ENCODE peak calls at places on chromosomes 16 and 17, in ten cellular contexts. U is left lung; V is right cardiac atrium; G is heart right ventricle; P is A549; W is heart left ventricle; S is thoracic aorta; D is Caco-2; I is CD8-positive, alpha-beta memory T cell; C is cardiac muscle cell. L is an unnamed sample.

GRCh38 chr17:45406107-45406506 is 26.6 kb downstream of the ARHGAP27 start:
- DNase-seq in U (no peak), V (no peak), G (no peak), P (no peak), W (no peak), S (no peak), D (no peak), I (no peak), C (no peak), L (no peak)

GRCh38 chr17:66564992-66565465 is 262.6 kb downstream of the PRKCA start:
- DNase-seq in U (no peak), V (no peak), G (no peak), P (no peak), W (no peak), S (no peak), D (no peak), I (no peak), C (peak; percentile 85), L (no peak)

GRCh38 chr17:6085812-6086211 is 15.6 kb downstream of the WSCD1 start:
- DNase-seq in U (no peak), V (no peak), G (no peak), P (no peak), W (no peak), S (no peak), D (no peak), I (no peak), C (no peak), L (no peak)

GRCh38 chr16:52404546-52404945 is 142.4 kb downstream of the TOX3 start:
- DNase-seq in U (no peak), V (no peak), G (no peak), P (no peak), W (no peak), S (no peak), D (no peak), I (no peak), C (peak; percentile 42), L (no peak)

GRCh38 chr17:2947996-2948550 is 115.3 kb downstream of the OR1D5 start:
- DNase-seq in U (no peak), V (no peak), G (no peak), P (no peak), W (no peak), S (no peak), D (no peak), I (no peak), C (no peak), L (peak; percentile 32)

GRCh38 chr16:70758786-70759185 is 42.2 kb downstream of the VAC14 start:
- DNase-seq in U (no peak), V (peak; percentile 17), G (no peak), P (no peak), W (no peak), S (no peak), D (no peak), I (no peak), C (no peak), L (peak; percentile 25)

GRCh38 chr17:55219939-55220338 is 44.8 kb upstream of the HLF start:
- DNase-seq in U (no peak), V (no peak), G (no peak), P (no peak), W (no peak), S (no peak), D (no peak), I (no peak), C (peak; percentile 53), L (no peak)

GRCh38 chr16:84868328-84868727 is 48.5 kb downstream of the CRISPLD2 start:
- DNase-seq in U (no peak), V (no peak), G (no peak), P (no peak), W (peak; percentile 21), S (no peak), D (no peak), I (no peak), C (no peak), L (no peak)

GRCh38 chr16:86383488-86384262 is 126.7 kb upstream of the FOXF1 start:
- DNase-seq in U (no peak), V (no peak), G (no peak), P (peak; percentile 25), W (no peak), S (no peak), D (peak; percentile 29), I (no peak), C (peak; percentile 91), L (no peak)

GRCh38 chr17:82065638-82066303 is at the start of gene DUS1L:
- DNase-seq in U (peak; percentile 90), V (peak; percentile 88), G (peak; percentile 77), P (peak; percentile 68), W (peak; percentile 88), S (no peak), D (peak; percentile 84), I (peak; percentile 54), C (peak; percentile 72), L (peak; percentile 91)

GRCh38 chr17:52297230-52298010 is 138.9 kb upstream of the CA10 start:
- DNase-seq in U (no peak), V (no peak), G (no peak), P (peak; percentile 1), W (no peak), S (no peak), D (peak; percentile 26), I (no peak), C (no peak), L (no peak)

GRCh38 chr17:3754458-3755334 is 31.0 kb downstream of the HASPIN start:
- DNase-seq in U (peak; percentile 94), V (no peak), G (no peak), P (no peak), W (no peak), S (no peak), D (peak; percentile 92), I (peak; percentile 78), C (no peak), L (peak; percentile 93)

GRCh38 chr16:25925466-25925865 is 233.7 kb downstream of the HS3ST4 start:
- DNase-seq in U (no peak), V (no peak), G (no peak), P (no peak), W (no peak), S (no peak), D (no peak), I (no peak), C (no peak), L (no peak)

GRCh38 chr16:1761751-1762150 is 9.6 kb downstream of the NME3 start:
- DNase-seq in U (no peak), V (no peak), G (no peak), P (no peak), W (no peak), S (no peak), D (no peak), I (no peak), C (no peak), L (peak; percentile 58)

GRCh38 chr17:44900894-44901293 is 1.6 kb upstream of the EFTUD2 start:
- DNase-seq in U (no peak), V (no peak), G (no peak), P (no peak), W (no peak), S (no peak), D (no peak), I (no peak), C (peak; percentile 95), L (no peak)

GRCh38 chr16:87415441-87415840 is 23.3 kb downstream of the MAP1LC3B start:
- DNase-seq in U (peak; percentile 56), V (no peak), G (no peak), P (no peak), W (no peak), S (no peak), D (no peak), I (no peak), C (no peak), L (peak; percentile 20)

DNA sequence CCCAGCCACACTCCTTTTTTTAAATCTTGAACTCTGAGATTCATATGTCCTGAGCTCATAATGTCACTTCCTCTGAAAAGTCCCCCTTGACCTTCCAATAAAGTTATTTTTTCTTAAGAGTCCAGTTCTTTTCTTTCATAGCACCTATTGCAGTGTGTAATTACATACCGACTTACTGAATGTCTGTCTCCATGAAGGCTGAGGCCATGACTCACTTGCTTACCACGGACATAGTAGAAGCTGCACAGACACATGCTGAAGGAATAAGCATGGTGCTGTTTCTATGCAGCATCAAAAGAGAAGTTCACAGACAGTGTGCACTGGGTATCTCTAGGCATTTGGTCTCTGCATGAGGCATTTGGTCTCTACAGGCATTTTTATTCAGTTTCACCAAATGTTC is 77.2 kb downstream of the C17orf67 start:
- DNase-seq in U (no peak), V (no peak), G (no peak), P (peak; percentile 31), W (no peak), S (no peak), D (no peak), I (no peak), C (peak; percentile 47), L (no peak)
- H3K4me1 ChIP-seq in U (peaks cover 4% of the 10 kb centered on the region), V (peaks cover 11% of the 10 kb centered on the region), G (peaks cover 13% of the 10 kb centered on the region), P (peaks cover 20% of the 10 kb centered on the region), W (no peaks in the 10 kb centered on the region), S (no peaks in the 10 kb centered on the region), D (no peaks in the 10 kb centered on the region), I (peaks cover 14% of the 10 kb centered on the region), C (peaks cover 11% of the 10 kb centered on the region), L (peaks cover 9% of the 10 kb centered on the region)

DNA sequence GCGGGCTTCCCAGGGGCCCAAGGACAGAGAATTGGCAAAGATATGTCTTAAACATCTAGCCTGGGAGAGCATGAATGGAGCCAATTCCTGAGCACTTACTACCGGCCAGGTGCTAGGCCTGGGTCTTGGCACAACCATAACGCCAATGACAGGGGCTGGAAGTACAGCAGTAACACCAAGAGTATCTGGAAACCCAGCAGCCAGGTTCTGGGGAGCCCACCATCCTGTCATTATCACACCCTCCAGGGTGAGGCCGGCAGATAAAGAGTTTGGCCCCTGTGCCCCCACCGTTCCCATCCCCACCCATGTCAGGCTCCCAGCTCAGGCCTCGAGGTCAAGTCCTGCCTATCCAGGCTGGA is 512 bp upstream of the TMC8 start:
- DNase-seq in U (no peak), V (no peak), G (no peak), P (no peak), W (no peak), S (no peak), D (no peak), I (no peak), C (no peak), L (no peak)
- H3K4me3 ChIP-seq in U (no peak overlapping the region), V (no peak overlapping the region), G (no peak overlapping the region), P (no peak overlapping the region), W (no peak overlapping the region), S (peak overlapping the region; percentile 61), D (no peak overlapping the region), I (peak overlapping the region; percentile 96), C (no peak overlapping the region), L (peak overlapping the region; percentile 97)

GRCh38 chr17:50844117-50844700 is 8.8 kb downstream of the WFIKKN2 start:
- DNase-seq in U (no peak), V (no peak), G (no peak), P (no peak), W (no peak), S (no peak), D (peak; percentile 42), I (no peak), C (no peak), L (no peak)
- H3K4me1 ChIP-seq in U (no peaks in the 10 kb centered on the region), V (no peaks in the 10 kb centered on the region), G (peaks cover 34% of the 10 kb centered on the region), P (peaks cover 13% of the 10 kb centered on the region), W (peaks cover 7% of the 10 kb centered on the region), S (no peaks in the 10 kb centered on the region), D (peaks cover 23% of the 10 kb centered on the region), I (no peaks in the 10 kb centered on the region), C (peaks cover 14% of the 10 kb centered on the region), L (no peaks in the 10 kb centered on the region)

DNA sequence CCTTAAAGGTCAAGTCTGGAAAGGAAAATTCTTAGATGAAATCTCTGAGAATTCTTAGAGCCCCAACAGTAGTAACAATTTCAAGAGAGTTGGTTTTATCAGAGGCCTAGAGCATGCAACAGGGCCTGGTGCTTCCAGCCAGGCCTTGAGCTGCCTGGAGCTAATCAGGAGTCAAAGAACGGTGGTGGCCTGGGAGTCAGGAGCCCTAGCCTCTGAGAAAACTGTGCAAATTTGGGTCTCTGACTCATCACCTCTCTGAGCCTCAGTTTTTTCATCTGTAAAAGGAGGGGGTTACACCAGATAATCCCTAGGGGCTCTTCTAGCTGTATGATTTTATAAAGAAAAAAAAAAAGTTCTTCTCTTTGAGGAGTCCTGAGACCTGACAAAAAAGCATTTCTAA is 227.3 kb upstream of the RPL38 start:
- DNase-seq in U (no peak), V (no peak), G (no peak), P (no peak), W (no peak), S (no peak), D (no peak), I (no peak), C (peak; percentile 7), L (no peak)
- H3K4me3 ChIP-seq in U (no peak overlapping the region), V (no peak overlapping the region), G (no peak overlapping the region), P (no peak overlapping the region), W (no peak overlapping the region), S (no peak overlapping the region), D (no peak overlapping the region), I (no peak overlapping the region), C (no peak overlapping the region), L (no peak overlapping the region)

L was measured in spleen.